ENCODE peak calls at places on chromosomes 12 and 14, in eight cellular contexts. H is Calu3, T is GM12864, D is RWPE1, K is AG09309, S is nephron progenitor cell, C is heart left ventricle, V is AG04450. Y is an unnamed sample.

GRCh38 chr12:19596755-19597154 is 157.5 kb downstream of the AEBP2 start:
- DNase-seq in H (no peak), T (no peak), D (no peak), K (no peak), S (no peak), C (no peak), V (no peak), Y (no peak)

GRCh38 chr14:65792208-65792905 is 379.8 kb downstream of the FUT8 start:
- DNase-seq in H (peak), T (no peak), D (no peak), K (no peak), S (no peak), C (no peak), V (no peak), Y (no peak)

GRCh38 chr14:100804558-100805309 is 21.2 kb upstream of the MEG3 start:
- DNase-seq in H (no peak), T (no peak), D (no peak), K (no peak), S (no peak), C (peak), V (no peak), Y (no peak)

GRCh38 chr12:124264089-124264795 is 30.7 kb upstream of the RFLNA start:
- DNase-seq in H (no peak), T (no peak), D (no peak), K (no peak), S (no peak), C (no peak), V (no peak), Y (no peak)

GRCh38 chr12:76018111-76018510 is 13.5 kb downstream of the PHLDA1 start:
- DNase-seq in H (peak), T (no peak), D (no peak), K (no peak), S (no peak), C (peak), V (no peak), Y (no peak)

GRCh38 chr14:59870277-59871165 is at the start of gene RTN1:
- DNase-seq in H (peak), T (no peak), D (peak), K (no peak), S (peak), C (peak), V (peak), Y (peak)

GRCh38 chr12:15404485-15404884 is 82.2 kb downstream of the PTPRO start:
- DNase-seq in H (no peak), T (no peak), D (peak), K (no peak), S (no peak), C (no peak), V (no peak), Y (no peak)

GRCh38 chr14:98705826-98706225 is 566.2 kb downstream of the BCL11B start:
- DNase-seq in H (no peak), T (no peak), D (no peak), K (no peak), S (no peak), C (no peak), V (no peak), Y (no peak)

GRCh38 chr14:69268763-69269162 is 8.8 kb downstream of the GALNT16 start:
- DNase-seq in H (no peak), T (no peak), D (no peak), K (no peak), S (no peak), C (no peak), V (no peak), Y (no peak)

GRCh38 chr14:37565550-37565949 is 29.5 kb downstream of the FOXA1 start:
- DNase-seq in H (peak), T (no peak), D (no peak), K (no peak), S (no peak), C (no peak), V (no peak), Y (no peak)

GRCh38 chr14:103867020-103867419 is 19.6 kb upstream of the PPP1R13B start:
- DNase-seq in H (no peak), T (no peak), D (no peak), K (no peak), S (no peak), C (no peak), V (no peak), Y (no peak)

GRCh38 chr14:60485600-60486251 is at the start of gene C14orf39:
- DNase-seq in H (no peak), T (no peak), D (no peak), K (no peak), S (peak), C (no peak), V (peak), Y (peak)

GRCh38 chr12:3073438-3074255 is 3.5 kb upstream of the TSPAN9 start:
- DNase-seq in H (peak), T (peak), D (peak), K (peak), S (peak), C (peak), V (peak), Y (peak)

GRCh38 chr14:32393119-32393518 is 64.0 kb downstream of the AKAP6 start:
- DNase-seq in H (no peak), T (no peak), D (no peak), K (no peak), S (no peak), C (no peak), V (no peak), Y (no peak)

GRCh38 chr14:42687421-42687820 is 1080.7 kb downstream of the LRFN5 start:
- DNase-seq in H (no peak), T (no peak), D (no peak), K (no peak), S (no peak), C (no peak), V (no peak), Y (no peak)

GRCh38 chr12:30691122-30691879 is 4.4 kb downstream of the IPO8 start:
- DNase-seq in H (no peak), T (no peak), D (peak), K (peak), S (no peak), C (peak), V (no peak), Y (no peak)

GRCh38 chr12:84497819-84498218 is 414.8 kb downstream of the SLC6A15 start:
- DNase-seq in H (no peak), T (no peak), D (no peak), K (no peak), S (no peak), C (no peak), V (no peak), Y (no peak)

GRCh38 chr12:42507589-42507988 is 82.0 kb downstream of the PRICKLE1 start:
- DNase-seq in H (no peak), T (no peak), D (no peak), K (no peak), S (no peak), C (no peak), V (no peak), Y (no peak)

DNA sequence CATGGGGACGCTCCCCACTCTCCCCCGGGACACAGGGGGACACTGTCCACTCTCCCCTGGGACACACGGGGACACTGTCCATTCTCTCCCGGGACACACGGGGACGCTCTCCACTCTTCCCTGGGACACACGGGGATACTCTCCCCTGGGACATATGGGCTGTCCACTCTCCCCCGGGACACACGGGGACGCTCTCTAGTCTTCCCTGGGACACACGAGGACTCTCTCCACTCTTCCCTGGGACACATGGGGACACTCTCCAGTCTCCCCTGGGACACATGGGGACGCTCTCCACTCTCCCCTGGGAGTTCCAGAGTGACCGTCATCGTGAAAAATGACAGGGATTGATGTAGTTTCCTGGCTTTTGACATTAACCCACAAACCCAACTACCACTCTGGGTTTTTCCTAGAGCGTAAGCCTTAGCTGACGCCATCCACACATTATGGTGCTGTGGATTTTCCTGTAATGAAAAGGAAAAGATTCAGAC is 3.0 kb upstream of the P2RX2 start:
- DNase-seq in H (no peak), T (no peak), D (no peak), K (no peak), S (no peak), C (no peak), V (no peak), Y (no peak)
- TF ChIP-seq CTCF in H (no peak), T (no peak), D (no peak), K (no peak), S (no peak), C (no peak), V (no peak), Y (no peak)

GRCh38 chr12:102596687-102597086 is 116.3 kb upstream of the IGF1 start:
- DNase-seq in H (no peak), T (no peak), D (no peak), K (no peak), S (no peak), C (no peak), V (no peak), Y (no peak)
- TF ChIP-seq CTCF in H (no peak), T (no peak), D (no peak), K (no peak), S (no peak), C (no peak), V (no peak), Y (no peak)

GRCh38 chr14:76056128-76056527 is 70.6 kb downstream of the IFT43 start:
- DNase-seq in H (peak), T (no peak), D (peak), K (no peak), S (no peak), C (no peak), V (no peak), Y (no peak)
- TF ChIP-seq CTCF in H (no peak), T (peak), D (peak), K (peak), S (no peak), C (peak), V (peak), Y (peak)

DNA sequence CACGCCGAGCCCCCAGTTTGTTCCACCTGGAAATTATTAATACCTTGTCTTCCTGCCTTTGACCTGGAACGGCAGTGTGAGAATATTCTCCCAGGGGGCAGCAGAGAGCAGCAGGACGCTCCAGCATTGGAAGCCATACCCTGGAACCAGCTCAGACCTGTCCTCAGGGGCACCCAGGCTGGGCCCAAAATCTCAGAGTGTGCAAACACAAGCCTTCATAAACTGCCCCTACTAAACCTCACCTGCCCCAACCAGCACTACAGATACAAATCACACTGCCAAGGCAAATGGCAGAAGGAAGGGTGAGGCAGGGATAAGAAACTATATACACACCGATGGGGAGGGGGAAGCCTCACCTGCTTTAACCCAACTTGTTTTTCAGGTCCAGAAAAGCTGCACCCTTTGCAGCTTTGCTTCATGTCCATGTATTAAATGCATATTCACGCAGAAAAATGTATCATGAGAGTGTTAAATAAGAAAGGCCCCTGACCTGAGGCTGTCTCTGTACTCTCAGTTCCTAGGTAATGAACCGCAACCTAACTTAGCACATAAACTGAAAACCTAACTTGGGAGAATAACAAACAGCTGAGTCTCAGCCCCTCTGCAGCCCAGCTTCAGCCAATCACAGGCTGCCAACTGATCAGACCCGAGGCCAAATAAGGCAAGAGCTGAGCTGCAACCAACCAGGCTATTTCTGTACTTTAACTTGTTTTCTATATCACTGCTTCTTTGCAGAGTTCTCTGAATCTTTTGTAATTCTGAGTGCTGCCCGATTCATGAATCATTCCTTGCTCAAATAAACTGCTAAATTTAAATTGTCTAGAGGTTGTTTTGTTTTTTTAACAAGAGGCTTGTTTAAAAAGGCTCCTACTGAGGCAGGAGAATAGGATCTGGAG is 130.1 kb downstream of the SPTSSA start:
- DNase-seq in H (peak), T (peak), D (peak), K (no peak), S (peak), C (peak), V (no peak), Y (peak)
- TF ChIP-seq CTCF in H (peak), T (peak), D (peak), K (peak), S (peak), C (peak), V (peak), Y (peak)

DNA sequence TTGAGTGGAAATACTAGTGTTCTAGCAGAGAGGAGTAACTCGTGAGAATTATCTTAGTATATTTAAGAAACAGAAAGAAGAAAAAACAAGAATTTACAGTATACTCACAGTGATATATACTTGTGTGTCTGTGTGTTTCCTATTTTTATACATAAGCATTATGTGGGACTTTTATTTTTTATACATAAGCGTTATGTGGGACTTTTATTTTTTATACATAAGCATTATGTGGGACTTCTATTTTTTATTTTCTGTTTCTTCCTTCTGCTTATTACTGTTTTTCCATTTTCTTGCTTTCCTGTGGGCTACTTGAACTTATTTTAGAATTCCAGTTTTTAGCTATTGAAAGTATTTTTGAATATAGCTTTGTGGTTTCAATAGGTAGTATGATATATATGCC is 6.9 kb upstream of the ZNF140 start:
- DNase-seq in H (no peak), T (no peak), D (no peak), K (no peak), S (no peak), C (no peak), V (no peak), Y (no peak)
- TF ChIP-seq CTCF in H (no peak), T (no peak), D (no peak), K (no peak), S (no peak), C (no peak), V (no peak), Y (no peak)

GRCh38 chr12:5560242-5560641 is 128.3 kb downstream of the NTF3 start:
- DNase-seq in H (no peak), T (no peak), D (no peak), K (no peak), S (no peak), C (no peak), V (no peak), Y (no peak)

GRCh38 chr12:5556946-5557673 is 125.2 kb downstream of the NTF3 start:
- DNase-seq in H (no peak), T (no peak), D (no peak), K (no peak), S (no peak), C (no peak), V (no peak), Y (no peak)

GRCh38 chr12:5557906-5558305 is 126.0 kb downstream of the NTF3 start:
- DNase-seq in H (no peak), T (no peak), D (no peak), K (no peak), S (no peak), C (no peak), V (no peak), Y (no peak)

GRCh38 chr12:5554711-5555110 is 122.8 kb downstream of the NTF3 start:
- DNase-seq in H (no peak), T (no peak), D (no peak), K (peak), S (no peak), C (no peak), V (no peak), Y (no peak)

DNA sequence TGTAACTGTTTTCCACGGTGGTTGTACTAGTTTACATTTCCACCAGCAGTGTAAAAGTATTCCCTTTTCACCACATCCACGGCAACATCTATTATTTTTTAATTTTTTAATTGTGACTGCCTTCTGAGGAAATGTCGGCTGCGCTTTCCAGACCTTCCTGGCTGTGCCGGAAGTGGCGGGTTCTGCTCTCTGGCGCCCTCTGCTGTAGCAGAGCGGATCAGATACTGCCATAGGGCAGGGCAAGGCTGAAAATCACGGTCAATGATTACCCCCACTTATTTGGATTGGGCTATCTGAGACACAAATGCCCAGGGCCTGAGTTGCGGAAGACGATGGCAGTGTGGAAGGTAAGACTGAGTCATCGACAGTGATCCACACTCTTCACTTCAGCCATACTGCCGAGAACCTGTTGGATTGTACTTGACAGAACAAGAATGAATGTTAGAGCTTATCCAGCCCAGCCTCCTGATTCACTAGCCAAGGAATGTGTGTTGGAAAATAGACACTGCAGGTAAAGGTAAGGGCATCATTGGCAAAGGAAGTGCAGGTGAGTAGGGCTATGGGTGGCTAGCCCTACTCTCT is 124.2 kb downstream of the NTF3 start:
- DNase-seq in H (peak), T (no peak), D (no peak), K (no peak), S (peak), C (no peak), V (no peak), Y (peak)
- TF ChIP-seq CTCF in H (peak), T (peak), D (peak), K (peak), S (no peak), C (no peak), V (peak), Y (peak)

GRCh38 chr12:27823038-27823437 is 43.0 kb upstream of the MANSC4 start:
- DNase-seq in H (no peak), T (no peak), D (no peak), K (no peak), S (no peak), C (no peak), V (no peak), Y (no peak)

GRCh38 chr12:27824126-27824842 is 44.2 kb upstream of the MANSC4 start:
- DNase-seq in H (no peak), T (peak), D (no peak), K (no peak), S (no peak), C (no peak), V (no peak), Y (no peak)

GRCh38 chr12:27820564-27820963 is 40.5 kb upstream of the MANSC4 start:
- DNase-seq in H (no peak), T (no peak), D (no peak), K (no peak), S (no peak), C (no peak), V (no peak), Y (no peak)

GRCh38 chr12:27822076-27822712 is 42.2 kb upstream of the MANSC4 start:
- DNase-seq in H (no peak), T (peak), D (peak), K (peak), S (no peak), C (no peak), V (peak), Y (no peak)

DNA sequence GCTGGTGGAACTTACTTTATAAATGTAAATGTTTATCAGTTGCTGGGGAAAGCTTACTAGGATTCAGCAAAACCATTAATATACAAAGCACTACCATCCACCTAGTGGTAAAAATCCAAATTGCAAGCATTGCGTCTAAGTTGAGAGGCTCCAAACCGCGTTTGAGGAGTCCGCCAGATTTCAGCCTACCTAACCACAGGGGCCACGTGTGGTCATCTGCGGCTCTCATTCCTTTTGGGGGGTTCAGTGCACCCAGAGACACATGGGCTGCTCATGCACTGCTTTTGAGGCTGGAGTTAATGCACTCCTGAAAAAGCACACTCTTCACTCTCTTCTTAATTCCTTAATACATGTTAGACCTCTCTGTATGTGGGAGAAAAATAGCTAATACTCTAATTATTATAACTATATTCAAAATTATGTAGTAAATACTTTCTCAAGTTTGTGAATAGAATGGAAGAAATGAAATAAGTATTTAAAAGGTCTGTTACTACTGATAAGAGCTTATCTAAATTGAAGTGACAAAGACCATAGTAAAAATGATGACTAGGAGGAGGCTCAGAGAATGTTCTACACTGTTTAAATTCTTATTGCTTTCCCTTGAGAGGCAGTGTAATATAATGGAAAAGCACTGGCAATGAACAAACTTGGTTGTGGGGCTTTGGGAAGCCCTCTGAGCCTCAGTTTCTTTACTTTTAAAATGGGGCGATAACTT is 41.4 kb upstream of the MANSC4 start:
- DNase-seq in H (peak), T (peak), D (peak), K (peak), S (peak), C (no peak), V (peak), Y (peak)
- TF ChIP-seq CTCF in H (peak), T (peak), D (peak), K (peak), S (peak), C (peak), V (peak), Y (peak)

DNA sequence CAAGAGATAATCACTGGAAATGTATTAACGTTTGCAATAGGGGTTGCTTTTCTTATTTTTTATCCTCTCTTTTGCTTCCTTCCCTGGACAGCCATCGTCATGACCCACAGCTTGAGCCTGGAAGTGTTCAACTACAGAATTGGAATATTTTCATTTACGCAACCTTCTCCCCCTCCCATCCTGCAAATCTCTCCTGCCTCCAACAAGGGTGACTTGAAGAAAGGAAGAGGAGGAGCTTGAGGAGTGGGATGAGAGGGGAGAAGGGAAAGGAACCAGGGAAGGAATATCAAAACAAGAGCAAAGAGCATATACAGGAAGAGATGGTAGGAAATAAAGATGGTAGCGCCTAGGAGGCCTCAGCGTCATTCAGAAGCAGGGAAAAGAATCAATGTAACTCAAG is 1.6 kb upstream of the MANSC4 start:
- DNase-seq in H (no peak), T (no peak), D (no peak), K (no peak), S (no peak), C (no peak), V (no peak), Y (no peak)
- TF ChIP-seq CTCF in H (no peak), T (no peak), D (no peak), K (no peak), S (no peak), C (no peak), V (no peak), Y (no peak)

GRCh38 chr14:29861996-29862395 is 65.7 kb downstream of the PRKD1 start:
- DNase-seq in H (no peak), T (no peak), D (no peak), K (no peak), S (no peak), C (no peak), V (no peak), Y (no peak)
- TF ChIP-seq CTCF in H (no peak), T (no peak), D (no peak), K (no peak), S (no peak), C (no peak), V (no peak), Y (no peak)